ENCODE peak calls at places on chromosomes 16 and 17, in six cellular contexts. O, C, P, N, D and E are unnamed samples. For H3K4me1, the result is how much of the 10 kb centered on the place peaks cover.

GRCh38 chr16:48517493-48517892 is 92.5 kb downstream of the N4BP1 start:
- DNase-seq in O (no peak), C (no peak), P (no peak), N (no peak), D (no peak), E (no peak)

GRCh38 chr17:78117027-78117981 is 11.3 kb downstream of the TMC6 start:
- DNase-seq in O (peak), C (no peak), P (no peak), N (no peak), D (no peak), E (peak)

GRCh38 chr17:40480501-40481003 is 20.9 kb downstream of the TNS4 start:
- DNase-seq in O (peak), C (peak), P (peak), N (no peak), D (no peak), E (no peak)

GRCh38 chr17:8066841-8067775 is 20.4 kb downstream of the ALOX12B start:
- DNase-seq in O (no peak), C (no peak), P (no peak), N (no peak), D (no peak), E (no peak)

GRCh38 chr16:50251375-50252081 is 14.8 kb upstream of the ADCY7 start:
- DNase-seq in O (no peak), C (no peak), P (no peak), N (no peak), D (peak), E (no peak)

GRCh38 chr16:3485821-3486505 is 9.3 kb downstream of the C16orf90 start:
- DNase-seq in O (no peak), C (no peak), P (no peak), N (no peak), D (no peak), E (no peak)

GRCh38 chr16:31455601-31456314 is 3.5 kb upstream of the ARMC5 start:
- DNase-seq in O (peak), C (no peak), P (no peak), N (no peak), D (no peak), E (no peak)

GRCh38 chr16:74896389-74897370 is 88.2 kb downstream of the WDR59 start:
- DNase-seq in O (no peak), C (no peak), P (peak), N (no peak), D (no peak), E (no peak)

GRCh38 chr17:8126306-8127066 is 2.6 kb upstream of the HES7 start:
- DNase-seq in O (peak), C (peak), P (peak), N (no peak), D (no peak), E (no peak)

GRCh38 chr16:59593256-59593655 is 859.1 kb upstream of the GOT2 start:
- DNase-seq in O (no peak), C (no peak), P (no peak), N (no peak), D (no peak), E (no peak)

GRCh38 chr17:2965621-2966275 is 97.7 kb downstream of the OR1D5 start:
- DNase-seq in O (no peak), C (no peak), P (peak), N (no peak), D (no peak), E (peak)

GRCh38 chr17:27577124-27577761 is 53.7 kb upstream of the LGALS9 start:
- DNase-seq in O (no peak), C (no peak), P (no peak), N (no peak), D (no peak), E (peak)

GRCh38 chr16:50932348-50932916 is 190.5 kb downstream of the CYLD start:
- DNase-seq in O (no peak), C (no peak), P (no peak), N (no peak), D (no peak), E (no peak)

GRCh38 chr16:75821117-75821516 is 94.8 kb upstream of the CPHXL start:
- DNase-seq in O (no peak), C (no peak), P (no peak), N (no peak), D (no peak), E (no peak)

GRCh38 chr16:23155445-23156049 is 6.3 kb upstream of the USP31 start:
- DNase-seq in O (no peak), C (no peak), P (no peak), N (no peak), D (no peak), E (no peak)

GRCh38 chr16:3242709-3243108 is 7.8 kb upstream of the ZNF200 start:
- DNase-seq in O (no peak), C (no peak), P (no peak), N (no peak), D (no peak), E (no peak)

GRCh38 chr16:68298907-68299515 is 11.7 kb downstream of the SLC7A6OS start:
- DNase-seq in O (no peak), C (peak), P (no peak), N (no peak), D (peak), E (peak)

GRCh38 chr17:12296120-12296727 is 275.5 kb downstream of the MAP2K4 start:
- DNase-seq in O (no peak), C (peak), P (no peak), N (no peak), D (no peak), E (no peak)

GRCh38 chr16:79843631-79844043 is 243.1 kb upstream of the MAF start:
- DNase-seq in O (no peak), C (no peak), P (no peak), N (no peak), D (no peak), E (no peak)
- H3K4me1 ChIP-seq in O (under half), C (under half), P (under half), N (under half), D (under half), E (under half)

GRCh38 chr16:70553175-70553574 is 29.6 kb downstream of the SF3B3 start:
- DNase-seq in O (no peak), C (no peak), P (no peak), N (no peak), D (no peak), E (no peak)

GRCh38 chr16:70551788-70552187 is 28.2 kb downstream of the SF3B3 start:
- DNase-seq in O (no peak), C (no peak), P (no peak), N (no peak), D (no peak), E (no peak)

GRCh38 chr16:70556063-70556462 is 32.4 kb downstream of the SF3B3 start:
- DNase-seq in O (no peak), C (no peak), P (no peak), N (no peak), D (no peak), E (no peak)

GRCh38 chr16:70552675-70553074 is 29.1 kb downstream of the SF3B3 start:
- DNase-seq in O (no peak), C (no peak), P (no peak), N (no peak), D (no peak), E (no peak)

GRCh38 chr16:70553645-70554044 is 30.0 kb downstream of the SF3B3 start:
- DNase-seq in O (no peak), C (no peak), P (no peak), N (no peak), D (no peak), E (no peak)
- H3K4me1 ChIP-seq in O (under half), C (under half), P (under half), N (under half), D (under half), E (under half)

GRCh38 chr16:27195941-27196595 is 7.3 kb upstream of the KDM8 start:
- DNase-seq in O (peak), C (no peak), P (no peak), N (no peak), D (no peak), E (no peak)

GRCh38 chr16:27198451-27199234 is 4.7 kb upstream of the KDM8 start:
- DNase-seq in O (no peak), C (no peak), P (no peak), N (no peak), D (no peak), E (no peak)

GRCh38 chr16:27199235-27199586 is 4.1 kb upstream of the KDM8 start:
- DNase-seq in O (no peak), C (no peak), P (no peak), N (no peak), D (no peak), E (no peak)

GRCh38 chr16:27195068-27195741 is 8.1 kb upstream of the KDM8 start:
- DNase-seq in O (no peak), C (no peak), P (no peak), N (no peak), D (no peak), E (no peak)

DNA sequence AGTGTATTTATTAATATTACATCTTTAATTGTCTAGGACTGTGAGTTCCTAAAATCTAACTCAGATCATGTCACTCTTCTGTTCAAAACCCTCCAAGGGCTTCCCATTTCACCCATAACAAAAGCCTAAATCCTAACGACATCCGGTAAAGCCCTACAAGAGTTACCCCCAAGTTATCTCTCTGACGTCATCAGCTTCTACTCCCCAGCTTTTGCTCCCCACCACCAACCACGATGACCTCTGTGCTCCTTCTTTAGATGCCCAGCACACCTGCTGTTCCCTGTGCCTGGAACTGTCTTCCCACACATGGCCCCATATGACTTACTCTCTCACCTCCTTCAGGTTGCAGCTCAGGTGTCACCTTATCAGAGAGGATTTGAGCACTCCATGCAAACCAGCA is 6.3 kb upstream of the KDM8 start:
- DNase-seq in O (no peak), C (no peak), P (no peak), N (no peak), D (no peak), E (no peak)
- H3K4me1 ChIP-seq in O (half or more), C (under half), P (under half), N (under half), D (under half), E (under half)

GRCh38 chr17:42381898-42382297 is 6.3 kb downstream of the STAT3 start:
- DNase-seq in O (no peak), C (no peak), P (no peak), N (no peak), D (no peak), E (no peak)
- H3K4me1 ChIP-seq in O (under half), C (half or more), P (under half), N (under half), D (half or more), E (under half)

GRCh38 chr16:88792668-88793587 is 7.9 kb upstream of the PIEZO1 start:
- DNase-seq in O (no peak), C (no peak), P (no peak), N (no peak), D (no peak), E (no peak)
- H3K4me1 ChIP-seq in O (half or more), C (under half), P (under half), N (under half), D (under half), E (under half)

DNA sequence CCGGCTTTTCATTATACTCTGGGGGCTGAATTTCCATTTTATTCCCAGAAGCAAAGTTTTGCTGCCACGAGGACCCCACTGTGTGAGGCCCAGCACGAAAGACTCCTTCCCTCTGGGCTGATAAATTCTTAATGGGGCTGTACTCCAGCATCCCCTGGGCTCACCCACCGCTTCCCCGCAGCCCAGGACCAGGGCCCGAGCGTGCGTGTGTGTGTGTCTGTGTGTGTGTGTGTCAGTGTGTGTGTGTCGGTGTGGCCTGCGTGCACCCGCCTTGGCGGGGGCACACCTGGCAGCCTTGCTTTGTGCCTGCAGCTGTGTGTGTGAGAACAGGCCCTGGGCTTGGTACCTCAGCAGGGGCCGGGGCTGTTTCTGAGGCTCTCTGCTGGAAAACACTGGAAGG is 102.9 kb upstream of the GSE1 start:
- DNase-seq in O (no peak), C (no peak), P (no peak), N (no peak), D (no peak), E (no peak)
- H3K4me1 ChIP-seq in O (under half), C (under half), P (under half), N (under half), D (under half), E (under half)

GRCh38 chr17:83094291-83094690 is 14.9 kb downstream of the METRNL start:
- DNase-seq in O (no peak), C (no peak), P (no peak), N (no peak), D (no peak), E (no peak)
- H3K4me1 ChIP-seq in O (under half), C (under half), P (under half), N (half or more), D (half or more), E (under half)